ENCODE peak calls at places on chromosome 18, in seven cellular contexts. S is HCT116, Q is heart left ventricle, X is stomach, Z is ovary, M is A549, L is esophagus squamous epithelium. H is an unnamed sample.
A peak's percentile ranks its signal among the peaks of the same experiment; 100 is the strongest.

GRCh38 chr18:9542924-9543323 is 67.6 kb downstream of the RALBP1 start:
- DNase-seq in S (no peak), Q (no peak), X (no peak), Z (no peak), M (no peak), L (no peak), H (no peak)

GRCh38 chr18:75340206-75340605 is 87.3 kb downstream of the SMIM21 start:
- DNase-seq in S (no peak), Q (no peak), X (no peak), Z (no peak), M (no peak), L (no peak), H (no peak)

GRCh38 chr18:68181956-68182355 is 533.0 kb downstream of the TMX3 start:
- DNase-seq in S (no peak), Q (no peak), X (no peak), Z (no peak), M (no peak), L (no peak), H (no peak)

GRCh38 chr18:46570666-46571065 is 86.4 kb downstream of the LOXHD1 start:
- DNase-seq in S (no peak), Q (no peak), X (no peak), Z (no peak), M (no peak), L (no peak), H (no peak)

GRCh38 chr18:75644871-75645270 is 217.4 kb upstream of the SMIM21 start:
- DNase-seq in S (no peak), Q (no peak), X (no peak), Z (no peak), M (no peak), L (no peak), H (no peak)

GRCh38 chr18:54859667-54860421 is 31.6 kb downstream of the RAB27B start:
- DNase-seq in S (no peak), Q (no peak), X (no peak), Z (no peak), M (no peak), L (no peak), H (no peak)

GRCh38 chr18:9017170-9017899 is 85.2 kb upstream of the NDUFV2 start:
- DNase-seq in S (peak; percentile 90), Q (peak; percentile 89), X (peak; percentile 62), Z (peak; percentile 74), M (peak; percentile 85), L (peak; percentile 17), H (peak; percentile 11)

GRCh38 chr18:66966171-66966570 is 362.3 kb upstream of the CDH19 start:
- DNase-seq in S (no peak), Q (no peak), X (no peak), Z (no peak), M (no peak), L (no peak), H (no peak)

GRCh38 chr18:42640160-42640559 is 475.3 kb downstream of the RIT2 start:
- DNase-seq in S (no peak), Q (no peak), X (no peak), Z (no peak), M (no peak), L (no peak), H (no peak)

GRCh38 chr18:69636529-69637301 is 236.0 kb downstream of the DOK6 start:
- DNase-seq in S (no peak), Q (no peak), X (no peak), Z (no peak), M (no peak), L (no peak), H (no peak)

GRCh38 chr18:46950064-46950656 is 32.8 kb downstream of the KATNAL2 start:
- DNase-seq in S (no peak), Q (no peak), X (no peak), Z (no peak), M (peak; percentile 9), L (no peak), H (no peak)

GRCh38 chr18:58140366-58141325 is 96.6 kb downstream of the NEDD4L start:
- DNase-seq in S (no peak), Q (no peak), X (no peak), Z (no peak), M (no peak), L (no peak), H (no peak)

GRCh38 chr18:54805571-54806334 is 22.5 kb upstream of the RAB27B start:
- DNase-seq in S (no peak), Q (no peak), X (no peak), Z (no peak), M (peak; percentile 26), L (no peak), H (no peak)

GRCh38 chr18:34128436-34128835 is 96.3 kb downstream of the NOL4 start:
- DNase-seq in S (no peak), Q (no peak), X (no peak), Z (no peak), M (no peak), L (no peak), H (no peak)

GRCh38 chr18:45974088-45974536 is 7.0 kb upstream of the EPG5 start:
- DNase-seq in S (peak; percentile 63), Q (no peak), X (peak; percentile 66), Z (peak; percentile 29), M (peak; percentile 74), L (no peak), H (peak; percentile 51)

GRCh38 chr18:77108821-77109692 is 23.5 kb downstream of the MBP start:
- DNase-seq in S (no peak), Q (no peak), X (no peak), Z (no peak), M (no peak), L (no peak), H (no peak)

GRCh38 chr18:24386680-24387079 is 10.9 kb downstream of the OSBPL1A start:
- DNase-seq in S (no peak), Q (no peak), X (no peak), Z (no peak), M (no peak), L (no peak), H (no peak)

GRCh38 chr18:61825386-61825785 is 67.4 kb downstream of the RNF152 start:
- DNase-seq in S (no peak), Q (no peak), X (no peak), Z (no peak), M (no peak), L (no peak), H (no peak)

GRCh38 chr18:62018034-62018760 is 125.4 kb upstream of the RNF152 start:
- DNase-seq in S (no peak), Q (peak; percentile 69), X (no peak), Z (peak; percentile 76), M (no peak), L (no peak), H (peak; percentile 12)

GRCh38 chr18:69580107-69580506 is 179.4 kb downstream of the DOK6 start:
- DNase-seq in S (no peak), Q (no peak), X (no peak), Z (no peak), M (peak; percentile 6), L (no peak), H (no peak)

GRCh38 chr18:24231773-24232735 is 93.2 kb downstream of the CABYR start:
- DNase-seq in S (no peak), Q (no peak), X (no peak), Z (no peak), M (peak; percentile 35), L (no peak), H (peak; percentile 37)

DNA sequence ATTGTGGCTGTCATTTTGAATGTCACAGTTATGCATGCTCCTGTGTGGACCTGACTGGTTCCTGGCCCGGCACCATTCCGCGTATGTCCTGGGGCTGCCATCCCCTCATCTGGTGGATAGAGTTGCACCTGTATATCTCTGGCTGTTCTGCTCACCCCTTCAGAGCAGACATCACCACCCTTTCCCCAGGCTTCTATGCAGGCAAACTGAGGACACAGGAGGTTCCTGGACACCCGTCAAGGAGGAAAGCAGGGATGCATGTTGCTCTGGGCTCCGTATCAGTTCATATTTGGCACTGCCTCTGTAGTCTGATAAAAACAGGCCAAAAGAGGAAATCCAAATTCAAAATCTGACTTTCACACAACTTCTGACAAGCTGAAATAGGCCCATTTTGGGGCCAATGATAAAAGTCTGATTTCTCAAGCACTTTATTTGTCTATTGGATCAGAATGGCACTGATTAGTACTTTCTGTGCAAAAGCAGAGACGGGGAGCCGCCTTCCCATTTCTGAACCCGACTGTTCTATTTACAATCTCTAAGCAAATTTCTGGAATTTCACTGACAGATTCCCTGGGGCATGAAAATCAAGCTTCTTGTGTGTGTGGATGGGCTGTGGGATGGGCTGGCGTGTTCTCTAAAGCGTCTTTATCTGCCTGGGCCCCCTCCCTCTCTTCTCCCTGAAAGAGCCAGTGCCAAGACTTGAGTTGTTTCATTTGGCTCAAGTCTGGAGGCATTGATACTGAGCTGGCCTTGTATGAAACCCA is 96.9 kb downstream of the SETBP1 start:
- DNase-seq in S (no peak), Q (no peak), X (no peak), Z (no peak), M (no peak), L (no peak), H (no peak)
- H3K4me1 ChIP-seq in S (no peaks in the 10 kb centered on the region), Q (peaks cover 38% of the 10 kb centered on the region), X (peaks cover 51% of the 10 kb centered on the region), Z (peaks cover 10% of the 10 kb centered on the region), M (peaks cover under 1% of the 10 kb centered on the region), L (peaks cover 44% of the 10 kb centered on the region), H (no peaks in the 10 kb centered on the region)

GRCh38 chr18:12290086-12290485 is 18.0 kb upstream of the TUBB6 start:
- DNase-seq in S (no peak), Q (peak; percentile 37), X (no peak), Z (no peak), M (no peak), L (no peak), H (no peak)
- TF ChIP-seq POLR2A in S (no peak), Q (no peak), X (no peak), Z (no peak), M (no peak), L (no peak), H (no peak)

GRCh38 chr18:3261035-3261392 is 919 bp upstream of the MYL12B start:
- DNase-seq in S (no peak), Q (no peak), X (no peak), Z (no peak), M (no peak), L (no peak), H (no peak)
- H3K4me1 ChIP-seq in S (peaks cover 32% of the 10 kb centered on the region), Q (peaks cover 54% of the 10 kb centered on the region), X (peaks cover 70% of the 10 kb centered on the region), Z (peaks cover 16% of the 10 kb centered on the region), M (peaks cover 42% of the 10 kb centered on the region), L (peaks cover 61% of the 10 kb centered on the region), H (peaks cover 7% of the 10 kb centered on the region)

GRCh38 chr18:40685241-40685640 is 1269.8 kb upstream of the PIK3C3 start:
- DNase-seq in S (no peak), Q (no peak), X (no peak), Z (no peak), M (no peak), L (no peak), H (no peak)

GRCh38 chr18:40690062-40690461 is 1265.0 kb upstream of the PIK3C3 start:
- DNase-seq in S (no peak), Q (no peak), X (no peak), Z (no peak), M (no peak), L (no peak), H (no peak)

GRCh38 chr18:40692871-40693270 is 1262.2 kb upstream of the PIK3C3 start:
- DNase-seq in S (no peak), Q (no peak), X (no peak), Z (no peak), M (no peak), L (no peak), H (no peak)

DNA sequence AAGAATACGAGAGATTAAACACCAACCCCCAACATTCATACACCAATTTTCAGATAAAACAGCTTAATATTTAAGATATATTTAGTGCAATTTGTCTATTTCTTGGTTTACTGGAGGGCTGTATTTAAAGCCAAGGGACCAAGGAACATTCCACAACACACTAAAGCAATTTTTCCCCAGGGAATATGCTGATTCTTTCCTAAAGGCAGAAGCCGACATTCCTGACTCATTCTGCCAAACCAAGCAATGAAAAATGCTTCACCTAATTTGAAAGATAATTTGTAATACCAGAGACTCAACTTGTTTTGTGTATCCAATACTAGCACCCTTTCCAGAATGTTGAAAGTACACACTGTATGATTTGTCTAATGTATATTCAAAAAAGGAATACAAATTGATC is 1267.6 kb upstream of the PIK3C3 start:
- DNase-seq in S (no peak), Q (no peak), X (no peak), Z (no peak), M (no peak), L (no peak), H (no peak)
- TF ChIP-seq POLR2A in S (no peak), Q (no peak), X (no peak), Z (no peak), M (no peak), L (no peak), H (no peak)

H was measured in prostate gland.